ENCODE peak calls at places on chromosomes 2 and 18, in nine cellular contexts. N is omental fat pad, U is GM10248, Z is HCT116, C is heart left ventricle, J is thyroid gland, E is stomach, T is hepatocyte, A is cardiac fibroblast. O is an unnamed sample.

GRCh38 chr2:154992826-154993225 is 294.3 kb downstream of the KCNJ3 start:
- DNase-seq in N (no peak), U (no peak), Z (no peak), C (peak; percentile 7), J (no peak), E (no peak), T (no peak), A (no peak), O (no peak)

GRCh38 chr2:218275368-218276072 is 5.2 kb downstream of the PNKD start:
- DNase-seq in N (no peak), U (no peak), Z (no peak), C (no peak), J (no peak), E (no peak), T (no peak), A (no peak), O (no peak)

GRCh38 chr18:45916302-45916701 is 50.8 kb downstream of the EPG5 start:
- DNase-seq in N (no peak), U (no peak), Z (no peak), C (no peak), J (no peak), E (no peak), T (peak; percentile 10), A (no peak), O (no peak)

GRCh38 chr18:9494778-9495302 is 19.5 kb downstream of the RALBP1 start:
- DNase-seq in N (no peak), U (peak; percentile 20), Z (no peak), C (no peak), J (no peak), E (no peak), T (no peak), A (peak; percentile 14), O (no peak)

GRCh38 chr2:65420712-65421431 is 11.5 kb downstream of the SPRED2 start:
- DNase-seq in N (no peak), U (peak; percentile 57), Z (no peak), C (peak; percentile 25), J (peak; percentile 28), E (no peak), T (no peak), A (peak; percentile 68), O (no peak)

GRCh38 chr2:28434600-28434989 is 41.9 kb downstream of the FOSL2 start:
- DNase-seq in N (no peak), U (no peak), Z (no peak), C (no peak), J (no peak), E (no peak), T (no peak), A (no peak), O (no peak)

GRCh38 chr2:153871231-153872221 is at the start of gene GALNT13:
- DNase-seq in N (no peak), U (no peak), Z (no peak), C (no peak), J (no peak), E (no peak), T (peak; percentile 89), A (peak; percentile 15), O (no peak)

GRCh38 chr2:43823751-43824150 is 14.9 kb downstream of the ABCG5 start:
- DNase-seq in N (no peak), U (no peak), Z (no peak), C (no peak), J (no peak), E (no peak), T (no peak), A (no peak), O (no peak)

DNA sequence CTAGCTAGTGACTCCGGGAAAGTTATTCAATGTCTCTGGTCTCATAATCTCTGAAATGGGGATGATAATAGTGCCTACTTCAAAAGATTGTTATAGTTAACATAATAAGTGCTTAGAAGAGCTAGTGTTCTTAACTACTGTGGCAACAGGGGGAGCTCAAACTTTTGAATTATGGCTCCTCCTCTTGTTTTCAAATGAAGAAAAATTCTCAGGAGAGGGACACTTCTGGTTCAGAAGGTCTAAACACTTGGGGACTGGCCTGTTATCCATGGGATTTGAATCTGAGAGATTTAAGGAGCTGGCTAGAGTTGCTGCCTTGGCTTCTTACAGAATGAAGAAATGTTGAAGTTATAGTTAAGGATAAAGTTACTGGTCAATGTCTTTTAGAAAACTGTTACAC is 92.2 kb upstream of the ITGB6 start:
- DNase-seq in N (no peak), U (no peak), Z (no peak), C (no peak), J (no peak), E (no peak), T (no peak), A (peak; percentile 69), O (no peak)
- TF ChIP-seq CTCF in N (no peak), U (no peak), Z (peak; percentile 26), C (peak; percentile 45), J (no peak), E (no peak), T (peak; percentile 14), A (no peak), O (no peak)

DNA sequence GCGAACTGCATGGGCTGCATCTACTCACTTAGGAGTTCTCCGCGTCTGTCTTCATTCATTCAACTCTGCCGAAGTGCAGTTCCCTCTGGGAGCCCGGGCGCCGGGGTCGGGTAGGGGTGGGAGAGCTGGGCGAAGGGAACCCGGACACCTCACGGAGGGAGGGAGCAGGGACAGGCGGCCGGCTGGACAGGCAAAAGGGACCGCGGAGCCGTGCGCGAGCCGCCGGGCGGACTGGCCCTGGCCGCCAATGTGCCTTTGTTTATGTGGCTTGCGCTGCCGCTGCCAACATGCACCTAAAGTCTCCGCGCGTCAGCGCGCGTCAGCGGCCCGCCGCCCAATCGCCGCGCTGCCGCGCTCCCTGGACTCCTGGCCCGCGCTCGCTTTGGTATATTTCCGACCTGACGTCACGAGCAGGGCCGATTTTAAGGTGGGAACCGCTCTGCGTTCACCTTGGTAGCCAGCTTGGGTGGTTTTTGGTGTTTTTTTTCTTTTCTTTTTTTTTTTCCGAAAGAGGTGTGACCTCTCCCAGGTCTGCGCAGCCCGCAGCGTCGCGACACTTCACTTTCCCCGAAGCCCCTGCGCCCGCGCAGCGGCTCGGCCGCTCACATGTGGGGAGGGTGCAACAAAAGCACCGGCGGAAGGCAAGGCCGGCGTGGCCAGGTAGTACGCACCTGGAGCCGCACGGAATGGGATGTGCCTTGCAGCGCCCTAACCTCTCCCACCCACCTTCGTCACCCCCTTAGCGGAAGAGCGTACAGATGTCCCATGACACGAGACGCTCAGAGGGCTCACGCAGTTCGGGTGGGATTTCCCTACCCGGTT is at the start of gene NR4A2:
- DNase-seq in N (peak; percentile 80), U (peak; percentile 86), Z (peak; percentile 96), C (peak; percentile 91), J (peak; percentile 92), E (peak; percentile 96), T (peak; percentile 94), A (peak; percentile 95), O (peak; percentile 89)
- TF ChIP-seq CTCF in N (no peak), U (no peak), Z (no peak), C (no peak), J (no peak), E (no peak), T (no peak), A (no peak), O (no peak)

GRCh38 chr2:227862741-227863588 is 8.5 kb upstream of the DAW1 start:
- DNase-seq in N (no peak), U (no peak), Z (peak; percentile 90), C (no peak), J (no peak), E (no peak), T (peak; percentile 55), A (peak; percentile 94), O (no peak)
- TF ChIP-seq CTCF in N (no peak), U (no peak), Z (no peak), C (no peak), J (no peak), E (no peak), T (no peak), A (no peak), O (peak; percentile 14)

DNA sequence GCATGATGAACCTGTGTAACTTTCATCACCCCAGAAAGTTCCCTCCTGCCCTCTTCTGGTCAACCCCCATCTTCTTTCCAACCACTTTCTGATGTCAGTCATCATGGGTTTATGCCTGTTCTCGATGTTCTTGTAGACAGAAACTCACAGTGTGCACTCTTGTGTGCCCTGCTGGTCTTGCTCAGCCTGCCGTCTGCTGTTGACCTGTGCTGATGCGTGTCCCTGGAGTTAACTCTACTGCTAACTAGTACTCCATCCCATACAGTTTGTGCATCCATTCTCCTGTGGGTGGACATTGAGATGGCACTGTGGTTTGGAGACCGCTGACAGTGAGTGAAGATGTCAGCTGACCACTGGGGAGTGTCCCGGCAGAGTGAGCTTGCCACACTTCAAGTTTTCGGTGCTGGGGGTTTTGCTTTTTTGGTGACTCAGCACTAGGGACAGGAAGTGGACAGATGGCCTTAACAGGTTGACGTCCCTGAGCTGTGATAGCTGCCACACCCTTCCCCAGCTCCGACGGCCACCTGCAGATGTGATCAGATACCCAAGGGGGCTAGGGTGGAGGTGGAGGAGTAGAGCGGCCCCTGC is 14.8 kb downstream of the KLHL29 start:
- DNase-seq in N (no peak), U (peak; percentile 61), Z (no peak), C (no peak), J (no peak), E (no peak), T (no peak), A (no peak), O (no peak)
- TF ChIP-seq CTCF in N (no peak), U (peak; percentile 35), Z (no peak), C (no peak), J (no peak), E (no peak), T (no peak), A (no peak), O (no peak)

GRCh38 chr2:230205034-230205433 is 14.8 kb downstream of the SP110 start:
- DNase-seq in N (no peak), U (no peak), Z (no peak), C (no peak), J (no peak), E (no peak), T (no peak), A (no peak), O (no peak)

GRCh38 chr2:230205721-230206120 is 14.1 kb downstream of the SP110 start:
- DNase-seq in N (no peak), U (no peak), Z (no peak), C (no peak), J (no peak), E (no peak), T (no peak), A (no peak), O (no peak)

GRCh38 chr2:230203110-230203676 is 16.6 kb downstream of the SP110 start:
- DNase-seq in N (no peak), U (peak; percentile 52), Z (no peak), C (peak; percentile 27), J (no peak), E (peak; percentile 30), T (no peak), A (no peak), O (no peak)

GRCh38 chr2:230202430-230203109 is 17.2 kb downstream of the SP110 start:
- DNase-seq in N (no peak), U (peak; percentile 52), Z (no peak), C (no peak), J (no peak), E (peak; percentile 33), T (no peak), A (no peak), O (no peak)
- TF ChIP-seq CTCF in N (no peak), U (peak; percentile 62), Z (no peak), C (no peak), J (no peak), E (no peak), T (no peak), A (no peak), O (no peak)

GRCh38 chr2:47178359-47178758 is 23.3 kb upstream of the STPG4 start:
- DNase-seq in N (no peak), U (no peak), Z (no peak), C (no peak), J (no peak), E (no peak), T (no peak), A (no peak), O (no peak)
- TF ChIP-seq CTCF in N (no peak), U (no peak), Z (no peak), C (no peak), J (no peak), E (no peak), T (no peak), A (no peak), O (no peak)